ENCODE peak calls at places on chromosomes 7 and 10, in six cellular contexts. G is ascending aorta, C is HuH-7, T is activated T-cell treated with anti-CD3 and anti-CD28 coated beads for 1 hour, P is NCI-H1417, M is H54. F is an unnamed sample.

GRCh38 chr10:24897326-24897926 is 55.0 kb downstream of the PRTFDC1 start:
- DNase-seq in G (no peak), C (no peak), T (no peak), P (no peak), M (no peak), F (no peak)

GRCh38 chr10:100969175-100970075 is at the start of gene SEMA4G:
- DNase-seq in G (no peak), C (peak), T (peak), P (peak), M (no peak), F (peak)

GRCh38 chr10:106582291-106582690 is 582.2 kb downstream of the SORCS1 start:
- DNase-seq in G (no peak), C (no peak), T (no peak), P (no peak), M (no peak), F (no peak)

GRCh38 chr7:101988513-101988912 is 171.1 kb downstream of the CUX1 start:
- DNase-seq in G (no peak), C (no peak), T (no peak), P (no peak), M (no peak), F (no peak)

GRCh38 chr7:158406817-158407216 is 180.8 kb downstream of the PTPRN2 start:
- DNase-seq in G (no peak), C (no peak), T (no peak), P (no peak), M (no peak), F (no peak)

GRCh38 chr10:59635502-59636290 is 74.0 kb downstream of the SLC16A9 start:
- DNase-seq in G (no peak), C (no peak), T (no peak), P (no peak), M (no peak), F (no peak)

GRCh38 chr10:3248526-3249255 is 76.1 kb upstream of the PITRM1 start:
- DNase-seq in G (no peak), C (no peak), T (no peak), P (peak), M (peak), F (no peak)

GRCh38 chr7:138125119-138125518 is 48.9 kb downstream of the AKR1D1 start:
- DNase-seq in G (no peak), C (no peak), T (no peak), P (no peak), M (peak), F (no peak)

GRCh38 chr10:109892885-109893284 is 30.4 kb downstream of the XPNPEP1 start:
- DNase-seq in G (no peak), C (no peak), T (no peak), P (no peak), M (no peak), F (no peak)

GRCh38 chr10:29862926-29863614 is 196.3 kb downstream of the JCAD start:
- DNase-seq in G (no peak), C (no peak), T (no peak), P (peak), M (peak), F (no peak)

GRCh38 chr7:129739427-129739826 is 127.9 kb downstream of the NRF1 start:
- DNase-seq in G (no peak), C (no peak), T (no peak), P (no peak), M (no peak), F (no peak)

GRCh38 chr7:25891591-25891990 is 260.4 kb upstream of the NFE2L3 start:
- DNase-seq in G (no peak), C (no peak), T (no peak), P (no peak), M (no peak), F (no peak)

GRCh38 chr10:100723769-100724530 is 21.4 kb upstream of the PAX2 start:
- DNase-seq in G (no peak), C (no peak), T (no peak), P (no peak), M (no peak), F (no peak)

GRCh38 chr10:111113961-111114830 is 37.4 kb downstream of the ADRA2A start:
- DNase-seq in G (no peak), C (no peak), T (no peak), P (no peak), M (peak), F (no peak)